ENCODE peak calls at places on chromosomes 1 and 21, in six cellular contexts. One of them, this sample, is unnamed.

GRCh38 chr1:12345350-12346217 is 115.8 kb downstream of the VPS13D start:
- DNase-seq in A549: no peak
- DNase-seq in neuronal stem cell: no peak
- DNase-seq in AG10803: no peak
- DNase-seq in lower leg skin: no peak
- DNase-seq in colonic mucosa: peak; percentile 30
- DNase-seq in this sample: no peak

GRCh38 chr1:27773732-27774445 is 870 bp downstream of the STX12 start:
- DNase-seq in A549: peak; percentile 4
- DNase-seq in neuronal stem cell: peak; percentile 5
- DNase-seq in AG10803: peak; percentile 40
- DNase-seq in lower leg skin: no peak
- DNase-seq in colonic mucosa: no peak
- DNase-seq in this sample: peak; percentile 62

GRCh38 chr1:35857830-35858229 is 25.2 kb upstream of the AGO1 start:
- DNase-seq in A549: peak; percentile 39
- DNase-seq in neuronal stem cell: no peak
- DNase-seq in AG10803: peak; percentile 26
- DNase-seq in lower leg skin: no peak
- DNase-seq in colonic mucosa: no peak
- DNase-seq in this sample: peak; percentile 21

GRCh38 chr1:113091988-113092602 is 19.1 kb downstream of the LRIG2 start:
- DNase-seq in A549: no peak
- DNase-seq in neuronal stem cell: no peak
- DNase-seq in AG10803: no peak
- DNase-seq in lower leg skin: no peak
- DNase-seq in colonic mucosa: peak; percentile 31
- DNase-seq in this sample: peak; percentile 30

GRCh38 chr1:37363535-37363934 is 110.8 kb upstream of the ZC3H12A start:
- DNase-seq in A549: no peak
- DNase-seq in neuronal stem cell: no peak
- DNase-seq in AG10803: no peak
- DNase-seq in lower leg skin: no peak
- DNase-seq in colonic mucosa: no peak
- DNase-seq in this sample: no peak

GRCh38 chr1:44645466-44646244 is 28.6 kb downstream of the TMEM53 start:
- DNase-seq in A549: no peak
- DNase-seq in neuronal stem cell: no peak
- DNase-seq in AG10803: peak; percentile 85
- DNase-seq in lower leg skin: no peak
- DNase-seq in colonic mucosa: no peak
- DNase-seq in this sample: peak; percentile 73

GRCh38 chr1:46413596-46413985 is 19.5 kb downstream of the FAAH start:
- DNase-seq in A549: no peak
- DNase-seq in neuronal stem cell: no peak
- DNase-seq in AG10803: no peak
- DNase-seq in lower leg skin: no peak
- DNase-seq in colonic mucosa: no peak
- DNase-seq in this sample: no peak

GRCh38 chr1:56150441-56151215 is 428.7 kb downstream of the PLPP3 start:
- DNase-seq in A549: no peak
- DNase-seq in neuronal stem cell: no peak
- DNase-seq in AG10803: peak; percentile 69
- DNase-seq in lower leg skin: no peak
- DNase-seq in colonic mucosa: no peak
- DNase-seq in this sample: no peak

GRCh38 chr1:20484526-20485462 is 1.2 kb downstream of the CAMK2N1 start:
- DNase-seq in A549: no peak
- DNase-seq in neuronal stem cell: peak; percentile 55
- DNase-seq in AG10803: no peak
- DNase-seq in lower leg skin: no peak
- DNase-seq in colonic mucosa: peak; percentile 51
- DNase-seq in this sample: no peak

GRCh38 chr1:198534540-198535413 is 5.7 kb downstream of the ATP6V1G3 start:
- DNase-seq in A549: peak; percentile 6
- DNase-seq in neuronal stem cell: no peak
- DNase-seq in AG10803: no peak
- DNase-seq in lower leg skin: no peak
- DNase-seq in colonic mucosa: no peak
- DNase-seq in this sample: no peak

GRCh38 chr1:150168960-150169565 is 19.3 kb downstream of the PLEKHO1 start:
- DNase-seq in A549: peak; percentile 65
- DNase-seq in neuronal stem cell: no peak
- DNase-seq in AG10803: peak; percentile 45
- DNase-seq in lower leg skin: peak; percentile 92
- DNase-seq in colonic mucosa: peak; percentile 62
- DNase-seq in this sample: peak; percentile 63

GRCh38 chr1:64871256-64871655 is 95.1 kb downstream of the JAK1 start:
- DNase-seq in A549: no peak
- DNase-seq in neuronal stem cell: no peak
- DNase-seq in AG10803: no peak
- DNase-seq in lower leg skin: no peak
- DNase-seq in colonic mucosa: no peak
- DNase-seq in this sample: no peak

GRCh38 chr1:91712981-91713841 is 172.7 kb downstream of the TGFBR3 start:
- DNase-seq in A549: no peak
- DNase-seq in neuronal stem cell: no peak
- DNase-seq in AG10803: peak; percentile 67
- DNase-seq in lower leg skin: no peak
- DNase-seq in colonic mucosa: peak; percentile 41
- DNase-seq in this sample: peak; percentile 78

GRCh38 chr21:16709866-16710550 is 802.8 kb upstream of the CXADR start:
- DNase-seq in A549: no peak
- DNase-seq in neuronal stem cell: no peak
- DNase-seq in AG10803: peak; percentile 75
- DNase-seq in lower leg skin: no peak
- DNase-seq in colonic mucosa: no peak
- DNase-seq in this sample: peak; percentile 77

GRCh38 chr21:42117229-42118048 is 46.3 kb downstream of the UMODL1 start:
- DNase-seq in A549: peak; percentile 57
- DNase-seq in neuronal stem cell: peak; percentile 66
- DNase-seq in AG10803: peak; percentile 78
- DNase-seq in lower leg skin: peak; percentile 95
- DNase-seq in colonic mucosa: peak; percentile 83
- DNase-seq in this sample: peak; percentile 81

GRCh38 chr1:8424539-8425116 is 106.7 kb downstream of the SLC45A1 start:
- DNase-seq in A549: peak; percentile 14
- DNase-seq in neuronal stem cell: no peak
- DNase-seq in AG10803: no peak
- DNase-seq in lower leg skin: no peak
- DNase-seq in colonic mucosa: peak; percentile 84
- DNase-seq in this sample: no peak

GRCh38 chr1:213244664-213245091 is 193.6 kb downstream of the RPS6KC1 start:
- DNase-seq in A549: peak; percentile 49
- DNase-seq in neuronal stem cell: peak; percentile 56
- DNase-seq in AG10803: peak; percentile 63
- DNase-seq in lower leg skin: no peak
- DNase-seq in colonic mucosa: peak; percentile 22
- DNase-seq in this sample: peak; percentile 65

GRCh38 chr1:228792601-228793000 is 57.3 kb downstream of the RHOU start:
- DNase-seq in A549: no peak
- DNase-seq in neuronal stem cell: no peak
- DNase-seq in AG10803: no peak
- DNase-seq in lower leg skin: no peak
- DNase-seq in colonic mucosa: no peak
- DNase-seq in this sample: no peak

GRCh38 chr1:112706505-112707216 is at the start of gene RHOC:
- DNase-seq in A549: no peak
- DNase-seq in neuronal stem cell: peak; percentile 78
- DNase-seq in AG10803: peak; percentile 37
- DNase-seq in lower leg skin: peak; percentile 94
- DNase-seq in colonic mucosa: peak; percentile 73
- DNase-seq in this sample: peak; percentile 56

GRCh38 chr1:152981181-152981871 is 2.6 kb upstream of the SPRR1A start:
- DNase-seq in A549: no peak
- DNase-seq in neuronal stem cell: no peak
- DNase-seq in AG10803: no peak
- DNase-seq in lower leg skin: no peak
- DNase-seq in colonic mucosa: no peak
- DNase-seq in this sample: no peak

GRCh38 chr1:183787704-183788103 is 17.2 kb upstream of the RGL1 start:
- DNase-seq in A549: no peak
- DNase-seq in neuronal stem cell: no peak
- DNase-seq in AG10803: no peak
- DNase-seq in lower leg skin: no peak
- DNase-seq in colonic mucosa: no peak
- DNase-seq in this sample: no peak

GRCh38 chr1:204338359-204338758 is 21.4 kb downstream of the PLEKHA6 start:
- DNase-seq in A549: no peak
- DNase-seq in neuronal stem cell: no peak
- DNase-seq in AG10803: no peak
- DNase-seq in lower leg skin: no peak
- DNase-seq in colonic mucosa: peak; percentile 63
- DNase-seq in this sample: no peak

GRCh38 chr1:204335533-204335932 is 24.2 kb downstream of the PLEKHA6 start:
- DNase-seq in A549: no peak
- DNase-seq in neuronal stem cell: no peak
- DNase-seq in AG10803: no peak
- DNase-seq in lower leg skin: no peak
- DNase-seq in colonic mucosa: no peak
- DNase-seq in this sample: no peak

GRCh38 chr1:204337583-204337982 is 22.1 kb downstream of the PLEKHA6 start:
- DNase-seq in A549: no peak
- DNase-seq in neuronal stem cell: no peak
- DNase-seq in AG10803: no peak
- DNase-seq in lower leg skin: no peak
- DNase-seq in colonic mucosa: no peak
- DNase-seq in this sample: no peak

GRCh38 chr1:204336642-204337041 is 23.1 kb downstream of the PLEKHA6 start:
- DNase-seq in A549: no peak
- DNase-seq in neuronal stem cell: no peak
- DNase-seq in AG10803: no peak
- DNase-seq in lower leg skin: no peak
- DNase-seq in colonic mucosa: no peak
- DNase-seq in this sample: no peak

DNA sequence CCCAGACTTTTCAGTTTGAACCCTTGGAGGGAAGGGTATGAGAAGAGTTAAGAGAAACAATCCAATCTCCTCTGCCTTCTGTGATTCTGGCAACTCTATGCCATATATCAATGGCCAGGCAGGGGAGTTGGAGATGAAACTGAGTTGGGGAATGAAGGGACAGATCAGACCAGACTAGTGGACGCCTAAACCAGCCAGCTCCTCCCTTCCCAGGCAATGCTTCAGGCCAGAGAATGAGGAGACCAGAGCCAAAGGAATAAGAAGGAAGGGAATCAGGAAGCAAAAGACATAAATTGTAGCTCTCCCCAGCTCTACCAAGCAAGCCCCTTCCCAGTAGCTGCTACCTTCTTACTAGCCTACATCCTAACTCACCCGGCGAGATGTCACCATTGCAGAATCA is 22.7 kb downstream of the PLEKHA6 start:
- DNase-seq in A549: no peak
- DNase-seq in neuronal stem cell: no peak
- DNase-seq in AG10803: no peak
- DNase-seq in lower leg skin: no peak
- DNase-seq in colonic mucosa: no peak
- DNase-seq in this sample: no peak
- H3K4me3 ChIP-seq in A549: no peak overlapping the region
- H3K4me3 ChIP-seq in neuronal stem cell: no peak overlapping the region
- H3K4me3 ChIP-seq in AG10803: no peak overlapping the region
- H3K4me3 ChIP-seq in lower leg skin: no peak overlapping the region
- H3K4me3 ChIP-seq in colonic mucosa: no peak overlapping the region
- H3K4me3 ChIP-seq in this sample: no peak overlapping the region

GRCh38 chr1:143643148-143643885 is 328.5 kb downstream of the FAM72C start:
- DNase-seq in A549: no peak
- DNase-seq in neuronal stem cell: no peak
- DNase-seq in AG10803: no peak
- DNase-seq in lower leg skin: no peak
- DNase-seq in colonic mucosa: no peak
- DNase-seq in this sample: no peak
- H3K4me3 ChIP-seq in A549: peak overlapping the region; percentile 23
- H3K4me3 ChIP-seq in neuronal stem cell: no peak overlapping the region
- H3K4me3 ChIP-seq in AG10803: no peak overlapping the region
- H3K4me3 ChIP-seq in lower leg skin: no peak overlapping the region
- H3K4me3 ChIP-seq in colonic mucosa: no peak overlapping the region
- H3K4me3 ChIP-seq in this sample: no peak overlapping the region

GRCh38 chr1:119001181-119002018 is 13.3 kb upstream of the TBX15 start:
- DNase-seq in A549: no peak
- DNase-seq in neuronal stem cell: no peak
- DNase-seq in AG10803: peak; percentile 24
- DNase-seq in lower leg skin: peak; percentile 94
- DNase-seq in colonic mucosa: no peak
- DNase-seq in this sample: no peak

GRCh38 chr1:119003413-119004128 is 15.4 kb upstream of the TBX15 start:
- DNase-seq in A549: no peak
- DNase-seq in neuronal stem cell: no peak
- DNase-seq in AG10803: no peak
- DNase-seq in lower leg skin: peak; percentile 72
- DNase-seq in colonic mucosa: no peak
- DNase-seq in this sample: no peak

GRCh38 chr1:118998171-118998570 is 10.0 kb upstream of the TBX15 start:
- DNase-seq in A549: no peak
- DNase-seq in neuronal stem cell: no peak
- DNase-seq in AG10803: peak; percentile 50
- DNase-seq in lower leg skin: peak; percentile 21
- DNase-seq in colonic mucosa: no peak
- DNase-seq in this sample: no peak

GRCh38 chr1:118999348-119000071 is 11.4 kb upstream of the TBX15 start:
- DNase-seq in A549: no peak
- DNase-seq in neuronal stem cell: no peak
- DNase-seq in AG10803: no peak
- DNase-seq in lower leg skin: peak; percentile 83
- DNase-seq in colonic mucosa: no peak
- DNase-seq in this sample: no peak

GRCh38 chr1:119000371-119001180 is 12.4 kb upstream of the TBX15 start:
- DNase-seq in A549: no peak
- DNase-seq in neuronal stem cell: no peak
- DNase-seq in AG10803: peak; percentile 17
- DNase-seq in lower leg skin: peak; percentile 87
- DNase-seq in colonic mucosa: no peak
- DNase-seq in this sample: no peak
- H3K4me3 ChIP-seq in A549: peak overlapping the region; percentile 21
- H3K4me3 ChIP-seq in neuronal stem cell: peak overlapping the region; percentile 2
- H3K4me3 ChIP-seq in AG10803: peak overlapping the region; percentile 27
- H3K4me3 ChIP-seq in lower leg skin: no peak overlapping the region
- H3K4me3 ChIP-seq in colonic mucosa: no peak overlapping the region
- H3K4me3 ChIP-seq in this sample: no peak overlapping the region

GRCh38 chr1:31488528-31488927 is 75.5 kb downstream of the SERINC2 start:
- DNase-seq in A549: no peak
- DNase-seq in neuronal stem cell: no peak
- DNase-seq in AG10803: no peak
- DNase-seq in lower leg skin: no peak
- DNase-seq in colonic mucosa: no peak
- DNase-seq in this sample: peak; percentile 16

GRCh38 chr1:31487894-31488293 is 74.9 kb downstream of the SERINC2 start:
- DNase-seq in A549: no peak
- DNase-seq in neuronal stem cell: no peak
- DNase-seq in AG10803: no peak
- DNase-seq in lower leg skin: no peak
- DNase-seq in colonic mucosa: no peak
- DNase-seq in this sample: no peak

GRCh38 chr1:31482478-31483011 is 69.5 kb downstream of the SERINC2 start:
- DNase-seq in A549: no peak
- DNase-seq in neuronal stem cell: no peak
- DNase-seq in AG10803: no peak
- DNase-seq in lower leg skin: no peak
- DNase-seq in colonic mucosa: peak; percentile 53
- DNase-seq in this sample: no peak

GRCh38 chr1:31483012-31483946 is 70.3 kb downstream of the SERINC2 start:
- DNase-seq in A549: peak; percentile 43
- DNase-seq in neuronal stem cell: no peak
- DNase-seq in AG10803: peak; percentile 98
- DNase-seq in lower leg skin: no peak
- DNase-seq in colonic mucosa: peak; percentile 68
- DNase-seq in this sample: peak; percentile 96

GRCh38 chr1:31487143-31487542 is 74.1 kb downstream of the SERINC2 start:
- DNase-seq in A549: no peak
- DNase-seq in neuronal stem cell: no peak
- DNase-seq in AG10803: no peak
- DNase-seq in lower leg skin: no peak
- DNase-seq in colonic mucosa: no peak
- DNase-seq in this sample: no peak
- H3K4me3 ChIP-seq in A549: no peak overlapping the region
- H3K4me3 ChIP-seq in neuronal stem cell: no peak overlapping the region
- H3K4me3 ChIP-seq in AG10803: no peak overlapping the region
- H3K4me3 ChIP-seq in lower leg skin: no peak overlapping the region
- H3K4me3 ChIP-seq in colonic mucosa: no peak overlapping the region
- H3K4me3 ChIP-seq in this sample: no peak overlapping the region

This sample was measured in IMR-90.